ENCODE peak calls at places on chromosome 12, in five cellular contexts. O, T, Z, J and X are unnamed samples.
A peak's percentile ranks its signal among the peaks of the same experiment; 100 is the strongest.

GRCh38 chr12:12427568-12427967 is 70.7 kb downstream of the BORCS5 start:
- DNase-seq in Z (no peak), T (peak; percentile 50), J (no peak), O (no peak), X (no peak)

GRCh38 chr12:104792570-104792969 is 165.5 kb downstream of the SLC41A2 start:
- DNase-seq in Z (no peak), T (no peak), J (no peak), O (no peak), X (peak; percentile 39)

GRCh38 chr12:63845726-63846125 is 1.2 kb downstream of the SRGAP1 start:
- DNase-seq in T (peak; percentile 88), J (no peak), O (no peak), Z (no peak), X (no peak)

GRCh38 chr12:56957229-56958052 is at the start of gene RDH16:
- DNase-seq in O (no peak), J (peak; percentile 19), T (no peak), Z (no peak), X (no peak)

GRCh38 chr12:6169107-6169440 is 31.1 kb upstream of the CD9 start:
- DNase-seq in O (no peak), J (no peak), T (no peak), Z (no peak), X (no peak)

GRCh38 chr12:42757735-42758134 is 168.2 kb upstream of the PRICKLE1 start:
- DNase-seq in T (no peak), J (no peak), Z (no peak), O (no peak), X (no peak)

GRCh38 chr12:106629797-106630669 is 47.2 kb downstream of the RFX4 start:
- DNase-seq in O (no peak), J (no peak), T (no peak), Z (no peak), X (no peak)

GRCh38 chr12:132451172-132451835 is 38.6 kb upstream of the FBRSL1 start:
- DNase-seq in O (no peak), J (no peak), T (no peak), Z (no peak), X (no peak)

GRCh38 chr12:121578230-121579189 is 2.3 kb downstream of the KDM2B start:
- DNase-seq in O (no peak), J (peak; percentile 76), Z (no peak), T (no peak), X (no peak)

GRCh38 chr12:93128332-93128707 is 199.2 kb upstream of the EEA1 start:
- DNase-seq in T (no peak), Z (no peak), O (no peak), J (no peak), X (no peak)

GRCh38 chr12:69036999-69037398 is 104.0 kb upstream of the CPM start:
- DNase-seq in T (no peak), O (no peak), Z (no peak), J (no peak), X (no peak)

GRCh38 chr12:130715996-130716917 is at the start of gene RIMBP2:
- DNase-seq in Z (no peak), T (no peak), O (no peak), J (peak; percentile 61), X (no peak)

GRCh38 chr12:117111386-117112267 is 12.4 kb upstream of the TESC start:
- DNase-seq in Z (no peak), O (no peak), J (peak; percentile 60), T (no peak), X (no peak)

GRCh38 chr12:29070309-29070708 is 78.8 kb upstream of the FAR2 start:
- DNase-seq in Z (no peak), O (no peak), J (no peak), T (no peak), X (no peak)

GRCh38 chr12:111367661-111368221 is 1.2 kb downstream of the PHETA1 start:
- DNase-seq in Z (no peak), O (no peak), J (no peak), T (peak; percentile 91), X (no peak)

GRCh38 chr12:11499802-11500201 is 104.4 kb upstream of the PRB2 start:
- DNase-seq in T (no peak), Z (no peak), O (no peak), J (no peak), X (no peak)

GRCh38 chr12:163406-163986 is 50.5 kb downstream of the SLC6A12 start:
- DNase-seq in Z (no peak), J (no peak), T (no peak), O (no peak), X (no peak)

GRCh38 chr12:27899151-27899661 is 73.3 kb downstream of the PTHLH start:
- DNase-seq in Z (no peak), T (peak; percentile 81), O (no peak), J (no peak), X (no peak)

GRCh38 chr12:107504503-107504885 is 181.1 kb upstream of the PWP1 start:
- DNase-seq in O (no peak), T (no peak), Z (no peak), J (no peak), X (no peak)

GRCh38 chr12:31687101-31687527 is 27.6 kb downstream of the ETFBKMT start:
- DNase-seq in J (no peak), T (no peak), O (no peak), Z (peak; percentile 66), X (no peak)

GRCh38 chr12:19456176-19456575 is 16.9 kb downstream of the AEBP2 start:
- DNase-seq in O (no peak), Z (no peak), J (peak; percentile 41), T (no peak), X (no peak)

GRCh38 chr12:19453961-19454360 is 14.7 kb downstream of the AEBP2 start:
- DNase-seq in J (no peak), T (no peak), O (no peak), Z (no peak), X (no peak)

GRCh38 chr12:19458733-19459132 is 19.4 kb downstream of the AEBP2 start:
- DNase-seq in Z (no peak), T (no peak), O (no peak), J (no peak), X (no peak)

GRCh38 chr12:19454837-19455236 is 15.5 kb downstream of the AEBP2 start:
- DNase-seq in O (no peak), T (no peak), Z (no peak), J (no peak), X (no peak)

DNA sequence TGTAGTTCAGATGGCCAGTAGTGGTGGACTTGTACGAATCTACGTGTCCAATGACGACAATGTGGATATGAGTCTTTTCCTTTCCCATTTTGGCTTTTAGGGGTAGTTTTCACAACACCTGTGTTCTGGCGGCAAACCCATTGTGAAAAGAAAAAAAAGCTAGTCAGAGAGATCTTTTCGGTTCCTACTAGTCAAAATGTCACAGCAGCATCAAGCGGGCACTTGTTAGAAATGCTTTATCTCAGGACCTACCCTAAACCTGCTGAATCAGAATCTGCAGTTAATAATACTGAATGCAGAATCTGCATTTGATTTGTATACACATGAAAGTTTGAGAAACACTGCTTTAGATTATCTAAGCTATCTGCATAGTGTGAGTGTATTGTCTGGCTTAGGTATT is 18.3 kb downstream of the AEBP2 start:
- DNase-seq in Z (no peak), J (peak; percentile 37), T (no peak), O (no peak), X (no peak)
- H3K4me2 ChIP-seq in Z (peak overlapping the region; percentile 31), J (no peak overlapping the region), T (no peak overlapping the region), O (no peak overlapping the region), X (no peak overlapping the region)

DNA sequence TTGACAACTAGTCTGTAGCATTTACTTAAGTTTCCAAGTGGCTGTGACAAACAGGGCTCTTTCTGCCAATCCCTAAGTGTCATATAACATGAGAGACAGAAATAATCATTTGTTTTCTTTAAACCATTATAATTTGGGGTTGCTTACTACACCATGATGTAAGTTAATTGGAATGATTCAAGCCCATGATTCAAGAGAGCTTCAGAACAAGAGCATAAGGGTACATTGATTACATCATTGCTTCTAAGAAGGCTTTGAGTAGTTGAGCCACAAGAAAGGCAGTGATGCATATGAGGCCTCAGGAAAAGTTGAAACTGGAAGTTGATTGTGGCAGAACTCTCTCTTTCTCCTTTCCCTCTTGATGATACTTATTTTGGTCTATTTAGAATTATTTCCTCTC is 444.0 kb downstream of the CCER1 start:
- DNase-seq in J (no peak), T (no peak), Z (no peak), O (no peak), X (no peak)
- TF ChIP-seq ATF3 in J (no peak), T (no peak), Z (no peak), O (no peak), X (no peak)

DNA sequence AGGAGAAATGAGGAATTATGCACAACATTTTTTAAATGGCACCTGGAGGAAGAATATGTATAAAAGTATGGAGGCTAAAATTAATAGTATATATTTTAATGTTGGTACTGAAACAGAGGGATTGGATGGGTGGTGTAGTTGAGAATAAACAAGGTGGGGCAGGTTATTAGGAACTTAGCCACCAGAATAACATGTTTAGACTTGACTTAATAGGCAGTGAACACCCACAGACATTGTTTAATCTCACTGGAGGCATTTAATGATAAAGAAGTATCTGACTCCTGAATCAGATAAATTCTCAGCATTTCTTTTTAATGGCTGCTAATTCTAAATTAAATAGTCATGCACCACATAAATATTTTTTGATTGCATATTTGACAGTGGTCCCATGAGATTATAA is 139.7 kb downstream of the CNTN1 start:
- DNase-seq in J (no peak), O (no peak), Z (no peak), T (no peak), X (no peak)
- TF ChIP-seq ZNF274 in J (no peak), O (no peak), Z (no peak), T (no peak), X (no peak)

GRCh38 chr12:3335078-3335487 is 155.9 kb upstream of the PRMT8 start:
- DNase-seq in O (no peak), J (no peak), T (peak; percentile 93), Z (no peak), X (no peak)

GRCh38 chr12:3333991-3334391 is 157.0 kb upstream of the PRMT8 start:
- DNase-seq in O (no peak), Z (no peak), J (no peak), T (no peak), X (no peak)

GRCh38 chr12:3332190-3332589 is 158.8 kb upstream of the PRMT8 start:
- DNase-seq in J (no peak), T (no peak), Z (no peak), O (no peak), X (no peak)

GRCh38 chr12:3330976-3331375 is 160.0 kb upstream of the PRMT8 start:
- DNase-seq in J (no peak), T (no peak), O (no peak), Z (no peak), X (no peak)

DNA sequence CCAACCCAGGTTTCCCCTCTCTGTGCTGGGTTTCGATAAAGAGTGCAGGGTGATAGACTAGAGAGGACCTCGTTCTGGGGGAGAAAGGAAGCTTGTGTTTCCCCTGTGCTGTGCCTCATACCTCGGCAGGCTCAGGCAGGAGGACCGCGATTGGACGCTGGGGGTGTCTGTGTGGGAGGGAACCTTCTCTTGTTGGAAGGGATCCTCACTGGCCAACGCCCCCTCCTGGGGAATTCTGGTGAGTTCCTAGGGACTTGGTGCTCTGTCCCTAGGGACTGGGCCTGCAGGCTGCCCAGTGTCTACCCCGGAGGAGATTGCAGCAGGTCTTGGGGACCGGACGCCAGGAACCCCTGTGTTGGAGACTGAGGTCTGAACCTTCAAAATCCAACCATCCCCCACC is 157.4 kb upstream of the PRMT8 start:
- DNase-seq in J (peak; percentile 87), Z (no peak), O (peak; percentile 16), T (peak; percentile 48), X (peak; percentile 38)
- H3K4me2 ChIP-seq in J (no peak overlapping the region), Z (no peak overlapping the region), O (no peak overlapping the region), T (peak overlapping the region; percentile 59), X (peak overlapping the region; percentile 10)